ENCODE peak calls at places on chromosomes 16 and 17, in eight cellular contexts. N is tibial artery; C is aorta; U is transverse colon; H is CD8-positive, alpha-beta T cell; X is prostate gland; P is small intestine; L is psoas muscle. A is an unnamed sample.

GRCh38 chr16:62077998-62078397 is 41.8 kb upstream of the CDH8 start:
- DNase-seq in N (no peak), C (no peak), U (no peak), H (no peak), X (no peak), P (no peak), L (no peak), A (no peak)

GRCh38 chr17:30368896-30369720 is 9.6 kb upstream of the CPD start:
- DNase-seq in N (no peak), C (no peak), U (no peak), H (no peak), X (no peak), P (no peak), L (no peak), A (no peak)

GRCh38 chr17:36857698-36858097 is 79.6 kb upstream of the LHX1 start:
- DNase-seq in N (no peak), C (no peak), U (no peak), H (no peak), X (no peak), P (no peak), L (no peak), A (no peak)

GRCh38 chr16:59392911-59393310 is 658.8 kb upstream of the GOT2 start:
- DNase-seq in N (no peak), C (no peak), U (no peak), H (no peak), X (no peak), P (no peak), L (no peak), A (no peak)

GRCh38 chr16:69941251-69942098 is 9.7 kb upstream of the CLEC18A start:
- DNase-seq in N (no peak), C (peak), U (no peak), H (no peak), X (no peak), P (no peak), L (peak), A (no peak)

GRCh38 chr17:32882029-32882428 is 5.1 kb upstream of the MYO1D start:
- DNase-seq in N (no peak), C (no peak), U (no peak), H (no peak), X (no peak), P (no peak), L (no peak), A (no peak)

GRCh38 chr17:12659500-12659899 is 6.2 kb upstream of the MYOCD start:
- DNase-seq in N (no peak), C (no peak), U (no peak), H (no peak), X (no peak), P (no peak), L (no peak), A (no peak)

GRCh38 chr17:58121925-58122324 is 26.3 kb upstream of the OR4D1 start:
- DNase-seq in N (no peak), C (no peak), U (no peak), H (peak), X (no peak), P (peak), L (no peak), A (no peak)

GRCh38 chr17:66567234-66568170 is 265.1 kb downstream of the PRKCA start:
- DNase-seq in N (peak), C (peak), U (peak), H (peak), X (peak), P (peak), L (peak), A (peak)

GRCh38 chr16:49660647-49661046 is 195.3 kb downstream of the ZNF423 start:
- DNase-seq in N (no peak), C (no peak), U (no peak), H (no peak), X (no peak), P (no peak), L (no peak), A (no peak)

GRCh38 chr16:3696425-3697218 is 20.7 kb downstream of the TRAP1 start:
- DNase-seq in N (no peak), C (peak), U (no peak), H (no peak), X (peak), P (peak), L (peak), A (no peak)
- H3K27ac ChIP-seq in N (no peak), C (no peak), U (no peak), H (no peak), X (peak), P (peak), L (peak), A (no peak)

GRCh38 chr17:76307299-76307965 is 644 bp downstream of the QRICH2 start:
- DNase-seq in N (no peak), C (peak), U (no peak), H (no peak), X (no peak), P (no peak), L (no peak), A (no peak)
- H3K27ac ChIP-seq in N (no peak), C (no peak), U (no peak), H (no peak), X (no peak), P (no peak), L (no peak), A (no peak)

GRCh38 chr16:57092786-57093301 is 461 bp downstream of the CPNE2 start:
- DNase-seq in N (no peak), C (peak), U (peak), H (peak), X (peak), P (peak), L (peak), A (no peak)
- H3K27ac ChIP-seq in N (peak), C (no peak), U (peak), H (no peak), X (peak), P (peak), L (peak), A (peak)

DNA sequence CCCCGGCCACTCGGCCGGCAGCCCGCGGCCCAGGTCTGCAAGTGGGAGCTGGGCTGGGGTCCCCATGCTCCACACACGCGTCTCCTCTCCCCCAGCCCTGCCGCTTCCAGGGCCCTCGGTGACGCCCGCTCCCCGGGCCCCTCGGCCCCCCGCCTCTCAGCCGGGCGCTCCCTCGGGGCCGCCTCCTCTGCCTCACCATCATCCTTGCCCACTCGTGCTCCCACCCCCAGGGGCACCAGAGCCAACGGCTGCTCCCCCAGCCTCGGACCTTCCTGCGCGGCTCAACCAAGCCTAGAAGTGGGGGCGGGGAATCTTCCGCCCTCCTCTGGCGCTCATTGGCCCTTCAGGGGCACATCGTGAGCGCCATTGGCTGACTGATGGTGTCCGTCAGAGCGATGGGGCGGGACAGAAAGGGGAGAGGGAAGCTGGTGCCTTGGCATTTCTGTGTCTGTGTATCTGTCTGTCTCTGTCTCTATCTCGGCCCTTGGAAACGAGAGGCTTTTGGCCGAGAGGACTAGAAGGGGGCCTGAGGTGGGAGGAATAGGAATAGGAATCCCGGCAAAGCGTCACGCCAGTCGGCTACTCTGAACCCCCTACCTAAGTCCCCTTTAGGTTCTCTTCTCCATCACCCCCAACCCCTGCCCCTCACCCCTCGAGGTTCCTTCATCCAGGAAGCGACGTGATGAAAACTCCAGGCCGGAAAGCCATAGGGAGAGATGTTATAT is 88.9 kb downstream of the CDC27 start:
- DNase-seq in N (peak), C (peak), U (peak), H (peak), X (peak), P (peak), L (peak), A (peak)
- H3K27ac ChIP-seq in N (peak), C (no peak), U (peak), H (peak), X (peak), P (peak), L (peak), A (peak)

GRCh38 chr16:25030420-25031131 is 15.4 kb upstream of the ARHGAP17 start:
- DNase-seq in N (no peak), C (no peak), U (no peak), H (no peak), X (no peak), P (no peak), L (no peak), A (no peak)

GRCh38 chr16:25031441-25032307 is 16.5 kb upstream of the ARHGAP17 start:
- DNase-seq in N (peak), C (peak), U (peak), H (peak), X (peak), P (peak), L (peak), A (peak)

GRCh38 chr16:25027781-25028180 is 12.6 kb upstream of the ARHGAP17 start:
- DNase-seq in N (no peak), C (no peak), U (no peak), H (no peak), X (no peak), P (no peak), L (no peak), A (no peak)

GRCh38 chr16:25033852-25034251 is 18.7 kb upstream of the ARHGAP17 start:
- DNase-seq in N (no peak), C (no peak), U (no peak), H (no peak), X (no peak), P (no peak), L (no peak), A (no peak)

DNA sequence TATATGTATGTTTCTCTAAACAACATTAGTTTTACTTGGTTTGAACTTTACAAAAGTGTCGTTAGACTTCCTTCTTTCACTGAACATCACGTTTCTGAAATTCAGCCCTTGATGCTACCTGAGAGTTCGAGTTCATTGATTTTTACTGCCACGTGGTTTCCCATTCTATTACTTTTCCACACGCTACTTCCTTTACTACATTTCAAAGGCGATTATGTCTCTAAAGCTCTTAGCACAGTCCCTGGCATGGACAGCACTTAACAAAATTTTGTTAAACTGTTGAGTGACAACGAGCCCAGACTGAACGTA is 15.9 kb upstream of the ARHGAP17 start:
- DNase-seq in N (no peak), C (no peak), U (no peak), H (no peak), X (no peak), P (no peak), L (no peak), A (no peak)
- H3K27ac ChIP-seq in N (no peak), C (no peak), U (peak), H (peak), X (no peak), P (peak), L (peak), A (peak)

DNA sequence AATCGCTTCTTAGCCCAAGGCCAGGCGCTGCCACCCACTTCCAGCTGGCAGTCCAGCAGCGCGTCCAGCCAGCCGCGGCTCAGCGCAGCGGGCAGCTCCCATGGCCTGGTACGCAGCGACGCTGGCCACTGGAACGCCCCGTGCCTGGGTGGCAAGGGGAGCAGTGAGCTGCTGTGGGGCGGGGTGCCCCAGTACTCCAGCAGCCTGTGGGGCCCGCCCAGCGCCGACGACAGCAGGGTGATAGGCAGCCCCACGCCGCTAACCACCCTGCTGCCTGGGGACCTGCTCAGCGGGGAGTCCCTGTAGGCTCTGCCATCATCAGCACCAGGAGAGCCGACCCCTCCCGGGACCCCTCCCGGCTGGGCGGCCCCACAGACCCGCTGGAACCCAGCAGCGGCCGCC is 24.0 kb downstream of the TMC6 start:
- DNase-seq in N (no peak), C (peak), U (no peak), H (no peak), X (no peak), P (no peak), L (peak), A (no peak)
- H3K27ac ChIP-seq in N (no peak), C (no peak), U (no peak), H (no peak), X (peak), P (no peak), L (no peak), A (peak)

GRCh38 chr17:17819111-17819510 is 17.7 kb downstream of the SREBF1 start:
- DNase-seq in N (no peak), C (no peak), U (no peak), H (no peak), X (no peak), P (no peak), L (no peak), A (no peak)
- H3K27ac ChIP-seq in N (no peak), C (no peak), U (peak), H (no peak), X (peak), P (no peak), L (peak), A (peak)

DNA sequence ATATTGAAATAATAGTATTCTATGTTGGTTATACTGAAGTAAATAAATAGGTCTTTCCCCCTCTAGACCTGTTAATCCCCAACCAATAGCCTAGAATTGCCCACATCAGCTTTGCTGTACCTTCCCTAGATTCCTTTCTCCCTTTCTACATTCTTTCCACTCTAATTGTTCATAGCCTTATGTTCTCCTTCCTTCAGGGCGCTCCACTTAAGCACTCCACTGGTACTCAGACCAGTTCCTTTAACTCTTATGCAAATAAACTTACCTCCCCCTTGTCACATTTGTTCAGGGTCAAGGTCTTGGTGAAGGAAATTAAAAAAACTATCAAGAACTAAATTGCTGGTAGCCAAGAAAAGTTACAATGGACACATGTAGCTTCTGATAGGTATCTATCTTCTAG is 294.8 kb downstream of the UTP18 start:
- DNase-seq in N (no peak), C (no peak), U (no peak), H (no peak), X (no peak), P (no peak), L (no peak), A (no peak)
- H3K27ac ChIP-seq in N (no peak), C (no peak), U (no peak), H (no peak), X (no peak), P (no peak), L (no peak), A (no peak)

GRCh38 chr17:21202512-21202911 is 11.4 kb downstream of the TMEM11 start:
- DNase-seq in N (no peak), C (no peak), U (no peak), H (no peak), X (no peak), P (no peak), L (no peak), A (no peak)
- H3K27ac ChIP-seq in N (no peak), C (no peak), U (no peak), H (no peak), X (no peak), P (no peak), L (peak), A (no peak)

DNA sequence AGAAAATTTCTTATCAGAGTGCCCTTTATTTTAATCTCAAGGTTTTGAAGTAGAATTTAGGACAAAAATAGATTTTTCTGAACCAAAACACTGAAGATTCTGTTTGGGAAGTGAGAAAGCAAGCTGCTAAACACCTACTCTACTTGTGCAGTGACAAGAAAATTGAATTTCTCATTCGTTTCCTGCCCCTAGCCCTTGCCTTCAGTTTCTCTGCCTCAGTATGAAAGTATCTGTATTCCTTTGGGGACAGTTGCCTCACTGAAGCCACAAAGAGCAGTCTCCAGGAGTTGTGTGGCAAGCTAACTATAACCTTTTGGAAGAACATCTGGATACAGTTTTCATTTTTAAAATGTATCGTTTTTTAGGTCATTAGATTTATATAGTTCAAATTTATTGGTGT is 19.7 kb downstream of the MOSMO start:
- DNase-seq in N (no peak), C (no peak), U (no peak), H (no peak), X (no peak), P (no peak), L (no peak), A (no peak)
- H3K27ac ChIP-seq in N (no peak), C (no peak), U (no peak), H (no peak), X (no peak), P (no peak), L (no peak), A (no peak)

A was measured in substantia nigra.